ENCODE peak calls at places on chromosomes 13 and 19, in nine cellular contexts. One of them, this sample, is unnamed.

GRCh38 chr13:79282976-79283375 is 123.1 kb downstream of the RBM26 start:
- DNase-seq in GM18507: no peak
- DNase-seq in head of caudate nucleus: no peak
- DNase-seq in stromal cell of bone marrow: no peak
- DNase-seq in left lung: no peak
- DNase-seq in fibroblast of lung: no peak
- DNase-seq in stimulated activated CD8-positive, alpha-beta memory T cell treated with anti-CD3 and anti-CD28 coated beads, Interleukin-2, amount 100 ng/mL, for 48 hours: no peak
- DNase-seq in T-helper 2 cell: no peak
- DNase-seq in anterior cingulate cortex: no peak
- DNase-seq in this sample: no peak

GRCh38 chr13:46554971-46555370 is 2.0 kb downstream of the LRCH1 start:
- DNase-seq in GM18507: no peak
- DNase-seq in stromal cell of bone marrow: no peak
- DNase-seq in fibroblast of lung: peak
- DNase-seq in head of caudate nucleus: no peak
- DNase-seq in anterior cingulate cortex: no peak
- DNase-seq in left lung: no peak
- DNase-seq in stimulated activated CD8-positive, alpha-beta memory T cell treated with anti-CD3 and anti-CD28 coated beads, Interleukin-2, amount 100 ng/mL, for 48 hours: no peak
- DNase-seq in T-helper 2 cell: no peak
- DNase-seq in this sample: no peak

GRCh38 chr13:39779337-39780270 is 124.1 kb downstream of the COG6 start:
- DNase-seq in stromal cell of bone marrow: no peak
- DNase-seq in anterior cingulate cortex: no peak
- DNase-seq in GM18507: no peak
- DNase-seq in stimulated activated CD8-positive, alpha-beta memory T cell treated with anti-CD3 and anti-CD28 coated beads, Interleukin-2, amount 100 ng/mL, for 48 hours: no peak
- DNase-seq in fibroblast of lung: peak
- DNase-seq in head of caudate nucleus: no peak
- DNase-seq in T-helper 2 cell: no peak
- DNase-seq in left lung: no peak
- DNase-seq in this sample: no peak

GRCh38 chr19:34316741-34317241 is 48.2 kb upstream of the GPI start:
- DNase-seq in anterior cingulate cortex: no peak
- DNase-seq in head of caudate nucleus: no peak
- DNase-seq in stimulated activated CD8-positive, alpha-beta memory T cell treated with anti-CD3 and anti-CD28 coated beads, Interleukin-2, amount 100 ng/mL, for 48 hours: no peak
- DNase-seq in left lung: no peak
- DNase-seq in stromal cell of bone marrow: no peak
- DNase-seq in fibroblast of lung: peak
- DNase-seq in GM18507: no peak
- DNase-seq in T-helper 2 cell: no peak
- DNase-seq in this sample: no peak

GRCh38 chr13:57437587-57437986 is 194.0 kb upstream of the PCDH17 start:
- DNase-seq in stimulated activated CD8-positive, alpha-beta memory T cell treated with anti-CD3 and anti-CD28 coated beads, Interleukin-2, amount 100 ng/mL, for 48 hours: no peak
- DNase-seq in anterior cingulate cortex: no peak
- DNase-seq in GM18507: no peak
- DNase-seq in fibroblast of lung: no peak
- DNase-seq in left lung: no peak
- DNase-seq in T-helper 2 cell: no peak
- DNase-seq in stromal cell of bone marrow: no peak
- DNase-seq in head of caudate nucleus: no peak
- DNase-seq in this sample: no peak

GRCh38 chr13:45196622-45197021 is 4.2 kb downstream of the KCTD4 start:
- DNase-seq in GM18507: no peak
- DNase-seq in fibroblast of lung: peak
- DNase-seq in left lung: no peak
- DNase-seq in anterior cingulate cortex: no peak
- DNase-seq in stimulated activated CD8-positive, alpha-beta memory T cell treated with anti-CD3 and anti-CD28 coated beads, Interleukin-2, amount 100 ng/mL, for 48 hours: no peak
- DNase-seq in head of caudate nucleus: no peak
- DNase-seq in stromal cell of bone marrow: peak
- DNase-seq in T-helper 2 cell: no peak
- DNase-seq in this sample: no peak

GRCh38 chr19:5254944-5255343 is 85.7 kb downstream of the PTPRS start:
- DNase-seq in anterior cingulate cortex: no peak
- DNase-seq in stromal cell of bone marrow: no peak
- DNase-seq in T-helper 2 cell: no peak
- DNase-seq in head of caudate nucleus: no peak
- DNase-seq in GM18507: no peak
- DNase-seq in left lung: no peak
- DNase-seq in fibroblast of lung: no peak
- DNase-seq in stimulated activated CD8-positive, alpha-beta memory T cell treated with anti-CD3 and anti-CD28 coated beads, Interleukin-2, amount 100 ng/mL, for 48 hours: no peak
- DNase-seq in this sample: no peak

GRCh38 chr19:19597809-19598306 is 20.6 kb downstream of the PBX4 start:
- DNase-seq in anterior cingulate cortex: no peak
- DNase-seq in T-helper 2 cell: peak
- DNase-seq in stromal cell of bone marrow: no peak
- DNase-seq in left lung: no peak
- DNase-seq in stimulated activated CD8-positive, alpha-beta memory T cell treated with anti-CD3 and anti-CD28 coated beads, Interleukin-2, amount 100 ng/mL, for 48 hours: no peak
- DNase-seq in fibroblast of lung: no peak
- DNase-seq in head of caudate nucleus: no peak
- DNase-seq in GM18507: peak
- DNase-seq in this sample: no peak

GRCh38 chr13:73809561-73809960 is 324.6 kb downstream of the KLF12 start:
- DNase-seq in head of caudate nucleus: no peak
- DNase-seq in stimulated activated CD8-positive, alpha-beta memory T cell treated with anti-CD3 and anti-CD28 coated beads, Interleukin-2, amount 100 ng/mL, for 48 hours: no peak
- DNase-seq in GM18507: no peak
- DNase-seq in fibroblast of lung: peak
- DNase-seq in T-helper 2 cell: no peak
- DNase-seq in stromal cell of bone marrow: peak
- DNase-seq in anterior cingulate cortex: no peak
- DNase-seq in left lung: no peak
- DNase-seq in this sample: peak

GRCh38 chr19:1746401-1747284 is 6.7 kb upstream of the ONECUT3 start:
- DNase-seq in stimulated activated CD8-positive, alpha-beta memory T cell treated with anti-CD3 and anti-CD28 coated beads, Interleukin-2, amount 100 ng/mL, for 48 hours: no peak
- DNase-seq in anterior cingulate cortex: no peak
- DNase-seq in stromal cell of bone marrow: no peak
- DNase-seq in fibroblast of lung: peak
- DNase-seq in GM18507: no peak
- DNase-seq in left lung: no peak
- DNase-seq in head of caudate nucleus: no peak
- DNase-seq in T-helper 2 cell: no peak
- DNase-seq in this sample: no peak

GRCh38 chr19:45528744-45529453 is 21.6 kb downstream of the VASP start:
- DNase-seq in left lung: no peak
- DNase-seq in fibroblast of lung: peak
- DNase-seq in stromal cell of bone marrow: no peak
- DNase-seq in head of caudate nucleus: peak
- DNase-seq in T-helper 2 cell: no peak
- DNase-seq in stimulated activated CD8-positive, alpha-beta memory T cell treated with anti-CD3 and anti-CD28 coated beads, Interleukin-2, amount 100 ng/mL, for 48 hours: no peak
- DNase-seq in anterior cingulate cortex: no peak
- DNase-seq in GM18507: no peak
- DNase-seq in this sample: no peak

GRCh38 chr19:3556978-3557460 is 367 bp downstream of the MFSD12 start:
- DNase-seq in left lung: no peak
- DNase-seq in stimulated activated CD8-positive, alpha-beta memory T cell treated with anti-CD3 and anti-CD28 coated beads, Interleukin-2, amount 100 ng/mL, for 48 hours: peak
- DNase-seq in fibroblast of lung: peak
- DNase-seq in T-helper 2 cell: peak
- DNase-seq in anterior cingulate cortex: no peak
- DNase-seq in GM18507: no peak
- DNase-seq in head of caudate nucleus: no peak
- DNase-seq in stromal cell of bone marrow: no peak
- DNase-seq in this sample: no peak

GRCh38 chr19:3135961-3136683 is at the start of gene GNA15:
- DNase-seq in GM18507: no peak
- DNase-seq in head of caudate nucleus: no peak
- DNase-seq in T-helper 2 cell: no peak
- DNase-seq in fibroblast of lung: no peak
- DNase-seq in anterior cingulate cortex: no peak
- DNase-seq in stromal cell of bone marrow: no peak
- DNase-seq in stimulated activated CD8-positive, alpha-beta memory T cell treated with anti-CD3 and anti-CD28 coated beads, Interleukin-2, amount 100 ng/mL, for 48 hours: no peak
- DNase-seq in left lung: peak
- DNase-seq in this sample: no peak

GRCh38 chr13:30042891-30043630 is 192.6 kb upstream of the UBL3 start:
- DNase-seq in T-helper 2 cell: no peak
- DNase-seq in stromal cell of bone marrow: no peak
- DNase-seq in GM18507: no peak
- DNase-seq in head of caudate nucleus: no peak
- DNase-seq in stimulated activated CD8-positive, alpha-beta memory T cell treated with anti-CD3 and anti-CD28 coated beads, Interleukin-2, amount 100 ng/mL, for 48 hours: no peak
- DNase-seq in left lung: no peak
- DNase-seq in fibroblast of lung: no peak
- DNase-seq in anterior cingulate cortex: no peak
- DNase-seq in this sample: no peak

GRCh38 chr13:49219647-49220034 is 497 bp upstream of the MLNR start:
- DNase-seq in T-helper 2 cell: no peak
- DNase-seq in head of caudate nucleus: no peak
- DNase-seq in fibroblast of lung: no peak
- DNase-seq in GM18507: no peak
- DNase-seq in anterior cingulate cortex: no peak
- DNase-seq in stimulated activated CD8-positive, alpha-beta memory T cell treated with anti-CD3 and anti-CD28 coated beads, Interleukin-2, amount 100 ng/mL, for 48 hours: no peak
- DNase-seq in left lung: no peak
- DNase-seq in stromal cell of bone marrow: no peak
- DNase-seq in this sample: no peak

GRCh38 chr13:36190771-36191170 is 23.6 kb downstream of the SOHLH2 start:
- DNase-seq in stromal cell of bone marrow: peak
- DNase-seq in stimulated activated CD8-positive, alpha-beta memory T cell treated with anti-CD3 and anti-CD28 coated beads, Interleukin-2, amount 100 ng/mL, for 48 hours: no peak
- DNase-seq in fibroblast of lung: peak
- DNase-seq in left lung: no peak
- DNase-seq in anterior cingulate cortex: no peak
- DNase-seq in head of caudate nucleus: no peak
- DNase-seq in GM18507: no peak
- DNase-seq in T-helper 2 cell: no peak
- DNase-seq in this sample: no peak

GRCh38 chr13:33441015-33441414 is 155.5 kb upstream of the STARD13 start:
- DNase-seq in fibroblast of lung: peak
- DNase-seq in GM18507: no peak
- DNase-seq in left lung: no peak
- DNase-seq in T-helper 2 cell: no peak
- DNase-seq in stromal cell of bone marrow: no peak
- DNase-seq in stimulated activated CD8-positive, alpha-beta memory T cell treated with anti-CD3 and anti-CD28 coated beads, Interleukin-2, amount 100 ng/mL, for 48 hours: no peak
- DNase-seq in anterior cingulate cortex: no peak
- DNase-seq in head of caudate nucleus: no peak
- DNase-seq in this sample: no peak

GRCh38 chr19:5800361-5801270 is 4.3 kb upstream of the NRTN start:
- DNase-seq in fibroblast of lung: no peak
- DNase-seq in stromal cell of bone marrow: no peak
- DNase-seq in head of caudate nucleus: no peak
- DNase-seq in stimulated activated CD8-positive, alpha-beta memory T cell treated with anti-CD3 and anti-CD28 coated beads, Interleukin-2, amount 100 ng/mL, for 48 hours: no peak
- DNase-seq in GM18507: no peak
- DNase-seq in anterior cingulate cortex: no peak
- DNase-seq in T-helper 2 cell: no peak
- DNase-seq in left lung: no peak
- DNase-seq in this sample: no peak

GRCh38 chr13:83536941-83537340 is 345.3 kb downstream of the SLITRK1 start:
- DNase-seq in T-helper 2 cell: no peak
- DNase-seq in head of caudate nucleus: no peak
- DNase-seq in fibroblast of lung: no peak
- DNase-seq in GM18507: no peak
- DNase-seq in stromal cell of bone marrow: no peak
- DNase-seq in left lung: no peak
- DNase-seq in stimulated activated CD8-positive, alpha-beta memory T cell treated with anti-CD3 and anti-CD28 coated beads, Interleukin-2, amount 100 ng/mL, for 48 hours: no peak
- DNase-seq in anterior cingulate cortex: no peak
- DNase-seq in this sample: no peak

GRCh38 chr13:46354143-46355087 is 32.6 kb downstream of the RUBCNL start:
- DNase-seq in anterior cingulate cortex: no peak
- DNase-seq in stimulated activated CD8-positive, alpha-beta memory T cell treated with anti-CD3 and anti-CD28 coated beads, Interleukin-2, amount 100 ng/mL, for 48 hours: no peak
- DNase-seq in GM18507: no peak
- DNase-seq in head of caudate nucleus: no peak
- DNase-seq in left lung: no peak
- DNase-seq in stromal cell of bone marrow: peak
- DNase-seq in T-helper 2 cell: no peak
- DNase-seq in fibroblast of lung: peak
- DNase-seq in this sample: peak

GRCh38 chr19:12187625-12188024 is 24.7 kb downstream of the ZNF136 start:
- DNase-seq in anterior cingulate cortex: no peak
- DNase-seq in GM18507: no peak
- DNase-seq in left lung: no peak
- DNase-seq in stimulated activated CD8-positive, alpha-beta memory T cell treated with anti-CD3 and anti-CD28 coated beads, Interleukin-2, amount 100 ng/mL, for 48 hours: no peak
- DNase-seq in fibroblast of lung: no peak
- DNase-seq in stromal cell of bone marrow: no peak
- DNase-seq in head of caudate nucleus: no peak
- DNase-seq in T-helper 2 cell: no peak
- DNase-seq in this sample: no peak

GRCh38 chr13:35718084-35718483 is 241.6 kb upstream of the MAB21L1 start:
- DNase-seq in stimulated activated CD8-positive, alpha-beta memory T cell treated with anti-CD3 and anti-CD28 coated beads, Interleukin-2, amount 100 ng/mL, for 48 hours: no peak
- DNase-seq in T-helper 2 cell: no peak
- DNase-seq in head of caudate nucleus: no peak
- DNase-seq in anterior cingulate cortex: no peak
- DNase-seq in fibroblast of lung: no peak
- DNase-seq in left lung: no peak
- DNase-seq in stromal cell of bone marrow: no peak
- DNase-seq in GM18507: no peak
- DNase-seq in this sample: no peak

GRCh38 chr13:29754486-29754806 is 96.0 kb downstream of the UBL3 start:
- DNase-seq in GM18507: no peak
- DNase-seq in left lung: no peak
- DNase-seq in stimulated activated CD8-positive, alpha-beta memory T cell treated with anti-CD3 and anti-CD28 coated beads, Interleukin-2, amount 100 ng/mL, for 48 hours: no peak
- DNase-seq in head of caudate nucleus: peak
- DNase-seq in T-helper 2 cell: no peak
- DNase-seq in fibroblast of lung: peak
- DNase-seq in stromal cell of bone marrow: peak
- DNase-seq in anterior cingulate cortex: no peak
- DNase-seq in this sample: peak

GRCh38 chr19:6103894-6104293 is 6.4 kb downstream of the RFX2 start:
- DNase-seq in anterior cingulate cortex: no peak
- DNase-seq in stimulated activated CD8-positive, alpha-beta memory T cell treated with anti-CD3 and anti-CD28 coated beads, Interleukin-2, amount 100 ng/mL, for 48 hours: no peak
- DNase-seq in head of caudate nucleus: no peak
- DNase-seq in fibroblast of lung: no peak
- DNase-seq in GM18507: no peak
- DNase-seq in T-helper 2 cell: no peak
- DNase-seq in stromal cell of bone marrow: no peak
- DNase-seq in left lung: no peak
- DNase-seq in this sample: no peak

GRCh38 chr13:59834801-59835200 is 328.9 kb downstream of the DIAPH3 start:
- DNase-seq in stimulated activated CD8-positive, alpha-beta memory T cell treated with anti-CD3 and anti-CD28 coated beads, Interleukin-2, amount 100 ng/mL, for 48 hours: no peak
- DNase-seq in stromal cell of bone marrow: no peak
- DNase-seq in anterior cingulate cortex: no peak
- DNase-seq in GM18507: no peak
- DNase-seq in left lung: no peak
- DNase-seq in fibroblast of lung: peak
- DNase-seq in T-helper 2 cell: no peak
- DNase-seq in head of caudate nucleus: no peak
- DNase-seq in this sample: peak

GRCh38 chr13:20442798-20443381 is 82.8 kb downstream of the CRYL1 start:
- DNase-seq in fibroblast of lung: no peak
- DNase-seq in head of caudate nucleus: no peak
- DNase-seq in stimulated activated CD8-positive, alpha-beta memory T cell treated with anti-CD3 and anti-CD28 coated beads, Interleukin-2, amount 100 ng/mL, for 48 hours: no peak
- DNase-seq in stromal cell of bone marrow: no peak
- DNase-seq in GM18507: no peak
- DNase-seq in left lung: no peak
- DNase-seq in anterior cingulate cortex: no peak
- DNase-seq in T-helper 2 cell: no peak
- DNase-seq in this sample: no peak

GRCh38 chr13:25912961-25913360 is 138.9 kb downstream of the SHISA2 start:
- DNase-seq in stimulated activated CD8-positive, alpha-beta memory T cell treated with anti-CD3 and anti-CD28 coated beads, Interleukin-2, amount 100 ng/mL, for 48 hours: no peak
- DNase-seq in GM18507: no peak
- DNase-seq in head of caudate nucleus: no peak
- DNase-seq in left lung: no peak
- DNase-seq in fibroblast of lung: no peak
- DNase-seq in stromal cell of bone marrow: no peak
- DNase-seq in T-helper 2 cell: no peak
- DNase-seq in anterior cingulate cortex: no peak
- DNase-seq in this sample: no peak

GRCh38 chr19:35559281-35559659 is 4.2 kb downstream of the ATP4A start:
- DNase-seq in anterior cingulate cortex: no peak
- DNase-seq in GM18507: peak
- DNase-seq in T-helper 2 cell: no peak
- DNase-seq in stromal cell of bone marrow: no peak
- DNase-seq in stimulated activated CD8-positive, alpha-beta memory T cell treated with anti-CD3 and anti-CD28 coated beads, Interleukin-2, amount 100 ng/mL, for 48 hours: no peak
- DNase-seq in head of caudate nucleus: no peak
- DNase-seq in fibroblast of lung: no peak
- DNase-seq in left lung: no peak
- DNase-seq in this sample: no peak

GRCh38 chr19:18589380-18590272 is 1.0 kb downstream of the REX1BD start:
- DNase-seq in anterior cingulate cortex: no peak
- DNase-seq in stimulated activated CD8-positive, alpha-beta memory T cell treated with anti-CD3 and anti-CD28 coated beads, Interleukin-2, amount 100 ng/mL, for 48 hours: peak
- DNase-seq in left lung: peak
- DNase-seq in fibroblast of lung: peak
- DNase-seq in GM18507: no peak
- DNase-seq in stromal cell of bone marrow: no peak
- DNase-seq in head of caudate nucleus: peak
- DNase-seq in T-helper 2 cell: peak
- DNase-seq in this sample: no peak

GRCh38 chr19:13057147-13057572 is 45.5 kb downstream of the LYL1 start:
- DNase-seq in fibroblast of lung: no peak
- DNase-seq in left lung: no peak
- DNase-seq in head of caudate nucleus: no peak
- DNase-seq in anterior cingulate cortex: no peak
- DNase-seq in stromal cell of bone marrow: no peak
- DNase-seq in stimulated activated CD8-positive, alpha-beta memory T cell treated with anti-CD3 and anti-CD28 coated beads, Interleukin-2, amount 100 ng/mL, for 48 hours: no peak
- DNase-seq in GM18507: no peak
- DNase-seq in T-helper 2 cell: no peak
- DNase-seq in this sample: no peak

GRCh38 chr13:64305246-64305645 is 2889.6 kb upstream of the PCDH20 start:
- DNase-seq in GM18507: no peak
- DNase-seq in anterior cingulate cortex: no peak
- DNase-seq in stromal cell of bone marrow: no peak
- DNase-seq in stimulated activated CD8-positive, alpha-beta memory T cell treated with anti-CD3 and anti-CD28 coated beads, Interleukin-2, amount 100 ng/mL, for 48 hours: no peak
- DNase-seq in head of caudate nucleus: no peak
- DNase-seq in T-helper 2 cell: no peak
- DNase-seq in fibroblast of lung: peak
- DNase-seq in left lung: no peak
- DNase-seq in this sample: peak